ENCODE peak calls at places on chromosomes 1 and 21, in seven cellular contexts. K is activated T-helper 1 cell treated with anti-CD3 and anti-CD28 coated beads, Interleukin-12 subunit alpha, Interleukin-12 subunit beta, Interleukin-2, Interleukin-4 antibody, amounts not matched to agents 30 ng/mL and 10 ng/mL and 1 ng/mL, durations not matched to agents 14 hours and 24 hours and 36 hours; C is tibial artery; E is endothelial cell; M is LNCaP clone FGC; U is activated CD4-positive, CD25-positive, alpha-beta regulatory T cell; F is left ventricle myocardium inferior. H is an unnamed sample.

GRCh38 chr1:235873045-235873444 is 6.3 kb upstream of the LYST start:
- DNase-seq in M (no peak), K (peak), E (no peak), C (no peak), U (no peak), F (no peak), H (no peak)

GRCh38 chr1:68301538-68301937 is 69.2 kb upstream of the WLS start:
- DNase-seq in K (no peak), C (no peak), F (no peak), E (no peak), M (no peak), U (no peak), H (no peak)

GRCh38 chr21:43600642-43601397 is 58.5 kb downstream of the HSF2BP start:
- DNase-seq in C (no peak), M (no peak), U (no peak), K (no peak), F (no peak), E (no peak), H (no peak)

GRCh38 chr1:63323866-63324778 is 1.8 kb downstream of the FOXD3 start:
- DNase-seq in C (no peak), F (no peak), E (no peak), M (no peak), U (no peak), K (no peak), H (no peak)

GRCh38 chr1:227919916-227920315 is 27.8 kb downstream of the WNT9A start:
- DNase-seq in U (no peak), C (no peak), E (no peak), K (no peak), M (no peak), F (no peak), H (no peak)

GRCh38 chr1:48789903-48790302 is 13.2 kb upstream of the BEND5 start:
- DNase-seq in C (no peak), K (no peak), U (no peak), E (no peak), F (no peak), M (no peak), H (no peak)

GRCh38 chr1:203282720-203283542 is 22.4 kb upstream of the BTG2 start:
- DNase-seq in E (no peak), U (no peak), C (no peak), M (no peak), K (no peak), F (no peak), H (no peak)

GRCh38 chr1:192832492-192832891 is 23.7 kb downstream of the RGS2 start:
- DNase-seq in E (no peak), F (no peak), C (no peak), U (no peak), M (no peak), K (no peak), H (no peak)